ENCODE peak calls at places on chromosomes 13 and 19, in six cellular contexts. S is cardiac muscle cell; G is fibroblast of villous mesenchyme; U is heart left ventricle; H is CD8-positive, alpha-beta memory T cell; V is neuronal stem cell. R is an unnamed sample.

GRCh38 chr13:110150384-110151091 is 156.4 kb downstream of the COL4A1 start:
- DNase-seq in S (peak; percentile 27), G (no peak), U (no peak), H (no peak), V (no peak), R (no peak)

GRCh38 chr19:15437355-15438123 is 12.2 kb downstream of the WIZ start:
- DNase-seq in S (no peak), G (peak; percentile 50), U (no peak), H (no peak), V (no peak), R (no peak)

GRCh38 chr19:38900816-38901215 is 1.0 kb downstream of the NFKBIB start:
- DNase-seq in S (peak; percentile 29), G (peak; percentile 44), U (no peak), H (no peak), V (no peak), R (no peak)

GRCh38 chr19:17806945-17807344 is 12.0 kb downstream of the B3GNT3 start:
- DNase-seq in S (no peak), G (no peak), U (no peak), H (no peak), V (no peak), R (no peak)

GRCh38 chr19:38057954-38058690 is 151.1 kb downstream of the SIPA1L3 start:
- DNase-seq in S (no peak), G (no peak), U (no peak), H (no peak), V (no peak), R (no peak)

GRCh38 chr13:112855859-112856258 is 113.2 kb upstream of the MCF2L start:
- DNase-seq in S (no peak), G (no peak), U (no peak), H (no peak), V (no peak), R (no peak)

GRCh38 chr19:372306-372890 is 27.8 kb upstream of the MIER2 start:
- DNase-seq in S (peak; percentile 90), G (peak; percentile 48), U (peak; percentile 67), H (no peak), V (no peak), R (peak; percentile 23)

GRCh38 chr19:12365372-12366162 is at the start of gene ZNF442:
- DNase-seq in S (peak; percentile 97), G (peak; percentile 92), U (peak; percentile 99), H (peak; percentile 71), V (peak; percentile 97), R (peak; percentile 79)

GRCh38 chr19:49331616-49332055 is 3.6 kb upstream of the CD37 start:
- DNase-seq in S (peak; percentile 69), G (peak; percentile 41), U (no peak), H (peak; percentile 42), V (no peak), R (no peak)
- H3K4me3 ChIP-seq in S (no peak overlapping the region), G (no peak overlapping the region), U (no peak overlapping the region), H (peak overlapping the region; percentile 21), V (no peak overlapping the region), R (no peak overlapping the region)

GRCh38 chr13:19960673-19961015 is 2.1 kb downstream of the ZMYM2 start:
- DNase-seq in S (peak; percentile 7), G (peak; percentile 9), U (no peak), H (no peak), V (no peak), R (no peak)
- H3K4me3 ChIP-seq in S (peak overlapping the region; percentile 65), G (peak overlapping the region; percentile 74), U (no peak overlapping the region), H (peak overlapping the region; percentile 94), V (no peak overlapping the region), R (peak overlapping the region; percentile 88)

DNA sequence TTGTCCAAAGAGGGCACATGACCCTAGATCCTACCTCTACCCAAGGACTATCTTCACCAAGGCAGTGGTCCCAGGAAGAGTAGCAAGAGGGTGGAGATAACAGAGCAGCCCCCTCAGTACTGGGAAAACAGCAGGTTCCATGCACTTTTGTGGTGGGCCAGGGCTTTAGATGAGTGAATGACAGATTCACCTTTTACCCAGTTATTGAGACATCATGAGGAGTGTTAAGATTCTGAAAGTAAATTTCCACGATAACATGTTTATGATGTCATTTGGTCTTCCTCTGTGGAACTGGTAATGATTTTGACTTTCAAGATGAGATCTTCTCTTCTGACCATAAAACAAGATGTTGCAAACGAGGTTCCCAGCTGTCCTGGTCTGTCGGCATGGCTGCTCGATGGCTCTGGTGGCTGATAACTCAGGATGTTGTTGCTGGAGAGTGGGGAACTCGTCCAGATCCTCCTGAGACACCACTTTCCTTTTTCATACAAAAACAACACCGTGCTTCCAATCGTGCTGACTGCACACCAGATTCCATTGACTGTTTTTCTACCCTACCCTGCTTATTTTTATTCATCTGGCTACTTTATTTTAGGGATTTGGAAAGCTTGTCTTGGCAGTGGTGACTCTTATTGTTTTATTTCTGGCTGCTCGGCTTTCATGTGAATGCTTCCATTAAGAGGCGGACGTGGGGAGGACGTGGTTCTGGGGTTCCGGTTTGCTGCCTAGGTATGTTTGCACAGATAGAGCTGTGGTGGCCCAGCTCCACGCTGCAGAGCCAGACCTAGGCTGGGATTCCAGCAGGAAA is 88.5 kb downstream of the LRCH1 start:
- DNase-seq in S (peak; percentile 56), G (peak; percentile 78), U (peak; percentile 70), H (no peak), V (no peak), R (no peak)
- H3K4me3 ChIP-seq in S (no peak overlapping the region), G (no peak overlapping the region), U (no peak overlapping the region), H (no peak overlapping the region), V (no peak overlapping the region), R (no peak overlapping the region)

GRCh38 chr19:36182612-36183454 is 30.6 kb upstream of the COX7A1 start:
- DNase-seq in S (peak; percentile 33), G (peak; percentile 14), U (no peak), H (no peak), V (no peak), R (no peak)
- H3K4me3 ChIP-seq in S (no peak overlapping the region), G (no peak overlapping the region), U (no peak overlapping the region), H (no peak overlapping the region), V (no peak overlapping the region), R (no peak overlapping the region)

GRCh38 chr19:6729573-6730152 is 7.7 kb downstream of the GPR108 start:
- DNase-seq in S (no peak), G (no peak), U (no peak), H (no peak), V (no peak), R (no peak)
- H3K4me3 ChIP-seq in S (no peak overlapping the region), G (no peak overlapping the region), U (no peak overlapping the region), H (no peak overlapping the region), V (no peak overlapping the region), R (no peak overlapping the region)